ENCODE peak calls at places on chromosomes 4 and X, in five cellular contexts. M is fibroblast of pulmonary artery, P is bronchial epithelial cell, C is pancreas, B is colonic mucosa. Z is an unnamed sample.

GRCh38 chr4:55364691-55365346 is 18.8 kb downstream of the SRD5A3 start:
- DNase-seq in P (no peak), B (no peak), C (no peak), M (peak; percentile 25), Z (no peak)

GRCh38 chrX:38628587-38628986 is 67.2 kb downstream of the TSPAN7 start:
- DNase-seq in P (no peak), M (no peak), B (no peak), C (no peak), Z (no peak)

GRCh38 chr4:119310826-119311225 is 11.1 kb downstream of the FABP2 start:
- DNase-seq in M (no peak), P (no peak), C (no peak), B (no peak), Z (no peak)

GRCh38 chrX:130994671-130995070 is 63.5 kb upstream of the ARHGAP36 start:
- DNase-seq in M (peak; percentile 12), B (peak; percentile 19), C (no peak), P (no peak), Z (peak; percentile 32)

GRCh38 chrX:119755981-119756533 is 2.3 kb upstream of the SOWAHD start:
- DNase-seq in C (no peak), B (no peak), M (no peak), P (no peak), Z (no peak)

GRCh38 chr4:139956436-139957107 is 197.4 kb downstream of the MAML3 start:
- DNase-seq in M (peak; percentile 79), B (no peak), C (no peak), P (no peak), Z (no peak)

GRCh38 chr4:26296514-26296913 is 24.3 kb upstream of the RBPJ start:
- DNase-seq in P (no peak), M (no peak), C (no peak), B (no peak), Z (no peak)

GRCh38 chrX:108028854-108029253 is 16.0 kb upstream of the VSIG1 start:
- DNase-seq in C (no peak), M (peak; percentile 54), P (no peak), B (no peak), Z (no peak)

GRCh38 chr4:187204389-187204920 is 480.8 kb upstream of the FAT1 start:
- DNase-seq in M (no peak), B (no peak), C (no peak), P (peak; percentile 63), Z (no peak)

GRCh38 chr4:16183604-16184003 is 42.7 kb downstream of the TAPT1 start:
- DNase-seq in B (no peak), C (no peak), P (no peak), M (no peak), Z (no peak)

GRCh38 chrX:150313514-150313913 is 49.6 kb upstream of the MAMLD1 start:
- DNase-seq in M (no peak), B (no peak), P (no peak), C (no peak), Z (no peak)

GRCh38 chr4:57231781-57232180 is 121.6 kb upstream of the IGFBP7 start:
- DNase-seq in P (peak; percentile 72), M (peak; percentile 2), B (no peak), C (no peak), Z (no peak)

GRCh38 chr4:7938513-7939376 is 916 bp downstream of the AFAP1 start:
- DNase-seq in P (peak; percentile 20), C (peak; percentile 21), M (peak; percentile 50), B (no peak), Z (peak; percentile 14)

GRCh38 chrX:45050558-45050957 is 150.1 kb downstream of the DIPK2B start:
- DNase-seq in B (no peak), C (no peak), M (no peak), P (no peak), Z (no peak)

GRCh38 chrX:22059800-22060199 is 27.7 kb downstream of the PHEX start:
- DNase-seq in P (no peak), M (no peak), C (no peak), B (no peak), Z (no peak)

GRCh38 chr4:94356444-94356843 is 13.8 kb upstream of the HPGDS start:
- DNase-seq in P (no peak), B (no peak), M (no peak), C (no peak), Z (no peak)

GRCh38 chr4:7999279-7999678 is 59.6 kb upstream of the AFAP1 start:
- DNase-seq in C (no peak), B (no peak), M (no peak), P (no peak), Z (no peak)

GRCh38 chrX:132046533-132046932 is 23.4 kb downstream of the STK26 start:
- DNase-seq in P (no peak), M (no peak), B (no peak), C (no peak), Z (no peak)

GRCh38 chr4:107050525-107051135 is 14.5 kb upstream of the DKK2 start:
- DNase-seq in P (peak; percentile 29), C (no peak), M (no peak), B (no peak), Z (no peak)

DNA sequence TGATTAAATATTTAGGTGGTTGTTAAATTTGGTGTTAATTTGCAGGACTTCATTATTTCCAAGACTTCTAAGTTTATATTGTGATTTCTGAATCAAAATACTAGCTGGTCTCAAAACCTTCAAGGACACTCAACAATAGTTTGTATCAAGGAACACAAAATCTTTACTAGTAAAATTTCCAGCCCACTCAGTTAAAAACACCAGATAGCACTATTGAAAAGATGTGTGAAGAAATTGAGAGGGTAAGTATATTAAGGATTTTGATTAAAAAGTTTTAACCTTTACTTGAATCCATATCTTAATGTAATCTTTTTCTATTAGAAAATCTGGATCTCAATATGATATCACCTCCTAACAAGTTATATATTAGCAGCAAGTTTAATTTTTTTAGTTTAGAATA is 89.3 kb upstream of the UGT8 start:
- DNase-seq in M (no peak), B (no peak), P (peak; percentile 5), C (no peak), Z (no peak)
- TF ChIP-seq CTCF in M (no peak), B (no peak), P (no peak), C (no peak), Z (no peak)

GRCh38 chrX:153238361-153238760 is 59.3 kb downstream of the MAGEA1 start:
- DNase-seq in M (no peak), B (no peak), C (no peak), P (no peak), Z (no peak)
- TF ChIP-seq CTCF in M (no peak), B (no peak), C (no peak), P (no peak), Z (no peak)

GRCh38 chrX:78029663-78030062 is 60.2 kb upstream of the PGAM4 start:
- DNase-seq in M (peak; percentile 50), P (peak; percentile 25), C (no peak), B (peak; percentile 27), Z (peak; percentile 47)
- TF ChIP-seq CTCF in M (peak; percentile 49), P (peak; percentile 40), C (peak; percentile 21), B (peak; percentile 34), Z (peak; percentile 53)

GRCh38 chrX:36241397-36241796 is 321.9 kb downstream of the CFAP47 start:
- DNase-seq in C (no peak), M (no peak), B (no peak), P (peak; percentile 1), Z (no peak)
- TF ChIP-seq CTCF in C (no peak), M (no peak), B (no peak), P (peak; percentile 37), Z (no peak)